ENCODE peak calls at places on chromosome 21, in four cellular contexts. One of them, this sample, is unnamed. For H3K36me3, the result is how much of the 10 kb centered on the place peaks cover.

GRCh38 chr21:29074783-29075182 is 1.3 kb upstream of the CCT8 start:
- DNase-seq in psoas muscle: no peak
- DNase-seq in lung: no peak
- DNase-seq in GM06990: no peak
- DNase-seq in this sample: no peak

GRCh38 chr21:29433366-29434059 is 134.8 kb downstream of the BACH1 start:
- DNase-seq in lung: no peak
- DNase-seq in GM06990: no peak
- DNase-seq in psoas muscle: no peak
- DNase-seq in this sample: no peak

GRCh38 chr21:43913928-43914327 is 48.9 kb downstream of the AGPAT3 start:
- DNase-seq in lung: no peak
- DNase-seq in GM06990: no peak
- DNase-seq in psoas muscle: no peak
- DNase-seq in this sample: no peak

GRCh38 chr21:26966978-26967913 is at the start of gene ADAMTS5:
- DNase-seq in psoas muscle: peak
- DNase-seq in GM06990: no peak
- DNase-seq in lung: no peak
- DNase-seq in this sample: no peak

GRCh38 chr21:42309753-42310213 is 5.4 kb downstream of the TFF3 start:
- DNase-seq in GM06990: no peak
- DNase-seq in psoas muscle: peak
- DNase-seq in lung: peak
- DNase-seq in this sample: peak

GRCh38 chr21:21730524-21730923 is 732.3 kb downstream of the NCAM2 start:
- DNase-seq in lung: no peak
- DNase-seq in psoas muscle: no peak
- DNase-seq in GM06990: no peak
- DNase-seq in this sample: no peak

GRCh38 chr21:42746593-42747266 is 93.3 kb downstream of the PDE9A start:
- DNase-seq in psoas muscle: no peak
- DNase-seq in GM06990: no peak
- DNase-seq in lung: peak
- DNase-seq in this sample: no peak

GRCh38 chr21:24045775-24046215 is 1561.5 kb downstream of the MRPL39 start:
- DNase-seq in GM06990: no peak
- DNase-seq in psoas muscle: peak
- DNase-seq in lung: peak
- DNase-seq in this sample: peak

GRCh38 chr21:37631319-37632117 is 264.9 kb downstream of the DYRK1A start:
- DNase-seq in psoas muscle: no peak
- DNase-seq in GM06990: peak
- DNase-seq in lung: no peak
- DNase-seq in this sample: no peak

GRCh38 chr21:29298348-29299045 is at the start of gene BACH1:
- DNase-seq in GM06990: peak
- DNase-seq in lung: peak
- DNase-seq in psoas muscle: peak
- DNase-seq in this sample: peak

GRCh38 chr21:37601915-37602314 is 235.3 kb downstream of the DYRK1A start:
- DNase-seq in psoas muscle: no peak
- DNase-seq in lung: no peak
- DNase-seq in GM06990: no peak
- DNase-seq in this sample: no peak

GRCh38 chr21:14995695-14996490 is 68.9 kb downstream of the NRIP1 start:
- DNase-seq in lung: no peak
- DNase-seq in psoas muscle: no peak
- DNase-seq in GM06990: no peak
- DNase-seq in this sample: no peak

GRCh38 chr21:35395728-35396127 is 346.6 kb upstream of the RUNX1 start:
- DNase-seq in psoas muscle: no peak
- DNase-seq in GM06990: no peak
- DNase-seq in lung: no peak
- DNase-seq in this sample: no peak

GRCh38 chr21:21232320-21232719 is 234.1 kb downstream of the NCAM2 start:
- DNase-seq in psoas muscle: no peak
- DNase-seq in lung: no peak
- DNase-seq in GM06990: no peak
- DNase-seq in this sample: no peak

GRCh38 chr21:38863291-38863690 is 57.6 kb downstream of the ETS2 start:
- DNase-seq in GM06990: no peak
- DNase-seq in psoas muscle: no peak
- DNase-seq in lung: no peak
- DNase-seq in this sample: no peak

GRCh38 chr21:42277593-42277992 is 37.6 kb downstream of the TFF3 start:
- DNase-seq in psoas muscle: no peak
- DNase-seq in lung: no peak
- DNase-seq in GM06990: no peak
- DNase-seq in this sample: no peak

GRCh38 chr21:17270234-17270633 is 242.6 kb upstream of the CXADR start:
- DNase-seq in lung: no peak
- DNase-seq in psoas muscle: peak
- DNase-seq in GM06990: no peak
- DNase-seq in this sample: no peak

GRCh38 chr21:43308511-43309283 is 118.2 kb downstream of the SIK1 start:
- DNase-seq in psoas muscle: peak
- DNase-seq in lung: no peak
- DNase-seq in GM06990: no peak
- DNase-seq in this sample: no peak

GRCh38 chr21:39317134-39318090 is 4.0 kb upstream of the BRWD1 start:
- DNase-seq in lung: no peak
- DNase-seq in psoas muscle: no peak
- DNase-seq in GM06990: no peak
- DNase-seq in this sample: peak

GRCh38 chr21:35256468-35256988 is 207.4 kb upstream of the RUNX1 start:
- DNase-seq in psoas muscle: peak
- DNase-seq in lung: peak
- DNase-seq in GM06990: no peak
- DNase-seq in this sample: peak

GRCh38 chr21:15549671-15550070 is 180.1 kb upstream of the USP25 start:
- DNase-seq in GM06990: no peak
- DNase-seq in lung: no peak
- DNase-seq in psoas muscle: no peak
- DNase-seq in this sample: no peak

GRCh38 chr21:8993943-8994639 is 1527.3 kb upstream of the TPTE start:
- DNase-seq in lung: no peak
- DNase-seq in GM06990: no peak
- DNase-seq in psoas muscle: no peak
- DNase-seq in this sample: no peak

GRCh38 chr21:17390575-17390974 is 122.3 kb upstream of the CXADR start:
- DNase-seq in lung: no peak
- DNase-seq in psoas muscle: no peak
- DNase-seq in GM06990: no peak
- DNase-seq in this sample: no peak

GRCh38 chr21:34705032-34705431 is 36.2 kb downstream of the CLIC6 start:
- DNase-seq in lung: no peak
- DNase-seq in GM06990: no peak
- DNase-seq in psoas muscle: no peak
- DNase-seq in this sample: no peak

GRCh38 chr21:39071623-39072214 is 111.5 kb downstream of the PSMG1 start:
- DNase-seq in GM06990: no peak
- DNase-seq in lung: peak
- DNase-seq in psoas muscle: no peak
- DNase-seq in this sample: peak

GRCh38 chr21:39182016-39182415 is 1.2 kb downstream of the PSMG1 start:
- DNase-seq in lung: no peak
- DNase-seq in GM06990: no peak
- DNase-seq in psoas muscle: no peak
- DNase-seq in this sample: no peak

GRCh38 chr21:39647476-39647875 is 34.7 kb downstream of the B3GALT5 start:
- DNase-seq in lung: no peak
- DNase-seq in psoas muscle: no peak
- DNase-seq in GM06990: no peak
- DNase-seq in this sample: no peak

GRCh38 chr21:43208561-43209332 is 39.9 kb downstream of the CRYAA start:
- DNase-seq in lung: no peak
- DNase-seq in psoas muscle: no peak
- DNase-seq in GM06990: no peak
- DNase-seq in this sample: no peak

GRCh38 chr21:37914211-37914900 is 1.9 kb downstream of the KCNJ6 start:
- DNase-seq in psoas muscle: no peak
- DNase-seq in lung: no peak
- DNase-seq in GM06990: no peak
- DNase-seq in this sample: peak

GRCh38 chr21:43959231-43960041 is 52.7 kb upstream of the TRAPPC10 start:
- DNase-seq in psoas muscle: peak
- DNase-seq in GM06990: no peak
- DNase-seq in lung: no peak
- DNase-seq in this sample: no peak

GRCh38 chr21:42636535-42636914 is 16.9 kb upstream of the PDE9A start:
- DNase-seq in GM06990: no peak
- DNase-seq in psoas muscle: no peak
- DNase-seq in lung: no peak
- DNase-seq in this sample: no peak

GRCh38 chr21:10521091-10521598 is at the start of gene TPTE:
- DNase-seq in psoas muscle: no peak
- DNase-seq in GM06990: peak
- DNase-seq in lung: no peak
- DNase-seq in this sample: no peak

GRCh38 chr21:28142692-28143091 is 850.0 kb downstream of the LTN1 start:
- DNase-seq in psoas muscle: no peak
- DNase-seq in lung: no peak
- DNase-seq in GM06990: no peak
- DNase-seq in this sample: no peak

GRCh38 chr21:34579411-34579810 is 35.5 kb downstream of the RCAN1 start:
- DNase-seq in GM06990: no peak
- DNase-seq in psoas muscle: no peak
- DNase-seq in lung: no peak
- DNase-seq in this sample: no peak

GRCh38 chr21:28332796-28333195 is 659.9 kb downstream of the LTN1 start:
- DNase-seq in psoas muscle: no peak
- DNase-seq in GM06990: no peak
- DNase-seq in lung: no peak
- DNase-seq in this sample: no peak

DNA sequence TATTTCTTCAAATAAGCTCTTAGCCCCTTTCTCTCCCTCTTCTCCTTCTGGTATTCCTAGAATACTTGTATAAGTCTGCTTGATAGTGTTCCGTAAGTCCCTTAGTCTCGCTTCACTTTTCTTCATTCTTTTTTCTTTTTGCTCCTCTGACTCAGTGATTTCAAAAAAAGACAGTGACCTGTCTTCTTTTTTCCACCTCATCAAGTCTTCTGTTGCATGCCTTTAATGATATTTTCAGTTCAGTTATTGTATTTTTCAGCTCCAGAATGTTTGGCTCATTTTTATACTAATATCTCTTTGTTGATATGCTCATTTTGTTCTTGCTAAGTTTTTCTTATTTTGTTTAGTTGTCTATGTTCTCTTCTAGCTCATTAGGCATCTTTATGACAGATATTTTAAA is 97.7 kb downstream of the POFUT2 start:
- DNase-seq in lung: no peak
- DNase-seq in GM06990: no peak
- DNase-seq in psoas muscle: no peak
- DNase-seq in this sample: no peak
- H3K36me3 ChIP-seq in lung: under half
- H3K36me3 ChIP-seq in GM06990: under half
- H3K36me3 ChIP-seq in psoas muscle: under half
- H3K36me3 ChIP-seq in this sample: under half

GRCh38 chr21:33386222-33386784 is 16.9 kb upstream of the IFNGR2 start:
- DNase-seq in psoas muscle: no peak
- DNase-seq in GM06990: no peak
- DNase-seq in lung: no peak
- DNase-seq in this sample: no peak
- TF ChIP-seq CTCF in psoas muscle: no peak
- TF ChIP-seq CTCF in GM06990: peak
- TF ChIP-seq CTCF in lung: no peak
- TF ChIP-seq CTCF in this sample: no peak

GRCh38 chr21:46570119-46570518 is 34.8 kb downstream of the S100B start:
- DNase-seq in lung: no peak
- DNase-seq in psoas muscle: no peak
- DNase-seq in GM06990: no peak
- DNase-seq in this sample: no peak
- H3K36me3 ChIP-seq in lung: under half
- H3K36me3 ChIP-seq in psoas muscle: half or more
- H3K36me3 ChIP-seq in GM06990: under half
- H3K36me3 ChIP-seq in this sample: under half

DNA sequence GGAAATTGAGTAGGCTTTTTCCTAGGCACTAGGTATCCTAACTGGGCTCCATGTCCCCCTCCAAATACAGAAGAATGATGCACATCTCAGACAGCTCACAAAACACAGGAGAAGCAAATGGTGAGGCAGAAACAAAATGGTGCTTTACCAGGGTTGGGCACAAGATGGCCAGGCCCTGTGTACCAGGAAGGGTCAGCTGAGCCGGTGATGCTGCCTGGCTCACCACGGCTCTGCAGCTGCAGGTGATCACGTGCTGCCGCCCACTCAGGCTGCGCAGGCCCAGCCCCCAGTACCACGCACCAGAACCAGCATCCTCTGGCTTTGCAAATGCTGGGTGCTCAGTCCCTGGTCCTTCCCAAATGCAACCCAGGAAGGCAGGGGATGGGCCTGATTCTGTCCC is 998 bp upstream of the DSCAM start:
- DNase-seq in psoas muscle: no peak
- DNase-seq in lung: no peak
- DNase-seq in GM06990: no peak
- DNase-seq in this sample: no peak
- TF ChIP-seq CTCF in psoas muscle: no peak
- TF ChIP-seq CTCF in lung: no peak
- TF ChIP-seq CTCF in GM06990: no peak
- TF ChIP-seq CTCF in this sample: no peak

DNA sequence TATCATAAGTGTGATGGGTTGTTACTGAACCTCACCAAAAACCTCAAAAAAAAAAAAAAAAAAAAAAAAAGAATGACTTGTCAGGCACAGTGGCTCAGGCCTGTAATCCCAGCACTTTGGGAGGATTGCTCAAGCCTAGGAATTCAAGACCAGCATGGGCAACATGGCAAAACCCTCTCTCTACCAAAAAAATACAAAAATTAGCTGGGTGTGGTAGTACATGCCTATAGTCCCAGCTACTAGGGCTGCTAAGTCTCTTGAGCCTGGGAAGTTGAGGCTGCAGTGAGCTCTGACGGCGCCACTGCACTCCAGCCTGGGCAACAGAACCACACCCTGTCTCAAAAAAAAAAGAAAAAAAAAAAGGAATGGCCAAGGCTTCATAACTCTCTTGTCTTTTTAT is 11.1 kb downstream of the CHAF1B start:
- DNase-seq in psoas muscle: no peak
- DNase-seq in lung: no peak
- DNase-seq in GM06990: no peak
- DNase-seq in this sample: no peak
- H3K36me3 ChIP-seq in psoas muscle: under half
- H3K36me3 ChIP-seq in lung: under half
- H3K36me3 ChIP-seq in GM06990: under half
- H3K36me3 ChIP-seq in this sample: under half

GRCh38 chr21:30839304-30839703 is 9.7 kb upstream of the KRTAP7-1 start:
- DNase-seq in lung: no peak
- DNase-seq in psoas muscle: no peak
- DNase-seq in GM06990: no peak
- DNase-seq in this sample: peak

GRCh38 chr21:30838536-30838935 is 9.0 kb upstream of the KRTAP7-1 start:
- DNase-seq in lung: no peak
- DNase-seq in GM06990: no peak
- DNase-seq in psoas muscle: no peak
- DNase-seq in this sample: no peak

GRCh38 chr21:30842990-30843389 is 13.4 kb upstream of the KRTAP7-1 start:
- DNase-seq in psoas muscle: no peak
- DNase-seq in GM06990: no peak
- DNase-seq in lung: no peak
- DNase-seq in this sample: no peak
- TF ChIP-seq CTCF in psoas muscle: no peak
- TF ChIP-seq CTCF in GM06990: peak
- TF ChIP-seq CTCF in lung: no peak
- TF ChIP-seq CTCF in this sample: no peak

This sample was measured in Caco-2.